ENCODE peak calls at places on chromosomes 4 and X, in ten cellular contexts. One of them, this sample, is unnamed.

GRCh38 chr4:39908284-39908683 is 69.4 kb downstream of the PDS5A start:
- DNase-seq in GM12891: no peak
- DNase-seq in stomach: no peak
- DNase-seq in tibial nerve: no peak
- DNase-seq in uterus: no peak
- DNase-seq in IMR-90: peak
- DNase-seq in suprapubic skin: no peak
- DNase-seq in breast epithelium: no peak
- DNase-seq in prostate gland: no peak
- DNase-seq in gastrocnemius medialis: no peak
- DNase-seq in this sample: no peak

GRCh38 chr4:128459547-128459946 is 171.9 kb upstream of the PGRMC2 start:
- DNase-seq in GM12891: no peak
- DNase-seq in stomach: no peak
- DNase-seq in tibial nerve: no peak
- DNase-seq in uterus: no peak
- DNase-seq in IMR-90: no peak
- DNase-seq in suprapubic skin: no peak
- DNase-seq in breast epithelium: no peak
- DNase-seq in prostate gland: no peak
- DNase-seq in gastrocnemius medialis: no peak
- DNase-seq in this sample: no peak

GRCh38 chr4:149553959-149554520 is 261.6 kb downstream of the IQCM start:
- DNase-seq in GM12891: no peak
- DNase-seq in stomach: no peak
- DNase-seq in tibial nerve: no peak
- DNase-seq in uterus: no peak
- DNase-seq in IMR-90: no peak
- DNase-seq in suprapubic skin: no peak
- DNase-seq in breast epithelium: no peak
- DNase-seq in prostate gland: no peak
- DNase-seq in gastrocnemius medialis: no peak
- DNase-seq in this sample: no peak

GRCh38 chrX:71117358-71117757 is 1.0 kb upstream of the MED12 start:
- DNase-seq in GM12891: no peak
- DNase-seq in stomach: no peak
- DNase-seq in tibial nerve: no peak
- DNase-seq in uterus: no peak
- DNase-seq in IMR-90: no peak
- DNase-seq in suprapubic skin: no peak
- DNase-seq in breast epithelium: no peak
- DNase-seq in prostate gland: no peak
- DNase-seq in gastrocnemius medialis: no peak
- DNase-seq in this sample: no peak

GRCh38 chrX:14529288-14529989 is at the start of gene GLRA2:
- DNase-seq in GM12891: no peak
- DNase-seq in stomach: no peak
- DNase-seq in tibial nerve: no peak
- DNase-seq in uterus: no peak
- DNase-seq in IMR-90: peak
- DNase-seq in suprapubic skin: no peak
- DNase-seq in breast epithelium: no peak
- DNase-seq in prostate gland: no peak
- DNase-seq in gastrocnemius medialis: no peak
- DNase-seq in this sample: no peak

GRCh38 chr4:156931267-156931666 is 40.3 kb downstream of the PDGFC start:
- DNase-seq in GM12891: no peak
- DNase-seq in stomach: no peak
- DNase-seq in tibial nerve: no peak
- DNase-seq in uterus: no peak
- DNase-seq in IMR-90: peak
- DNase-seq in suprapubic skin: no peak
- DNase-seq in breast epithelium: no peak
- DNase-seq in prostate gland: peak
- DNase-seq in gastrocnemius medialis: peak
- DNase-seq in this sample: no peak

GRCh38 chr4:145681956-145682355 is 2.0 kb downstream of the C4orf51 start:
- DNase-seq in GM12891: no peak
- DNase-seq in stomach: no peak
- DNase-seq in tibial nerve: no peak
- DNase-seq in uterus: no peak
- DNase-seq in IMR-90: peak
- DNase-seq in suprapubic skin: no peak
- DNase-seq in breast epithelium: no peak
- DNase-seq in prostate gland: no peak
- DNase-seq in gastrocnemius medialis: no peak
- DNase-seq in this sample: no peak

GRCh38 chr4:8507251-8507570 is 66.6 kb downstream of the TRMT44 start:
- DNase-seq in GM12891: no peak
- DNase-seq in stomach: no peak
- DNase-seq in tibial nerve: no peak
- DNase-seq in uterus: no peak
- DNase-seq in IMR-90: no peak
- DNase-seq in suprapubic skin: no peak
- DNase-seq in breast epithelium: no peak
- DNase-seq in prostate gland: no peak
- DNase-seq in gastrocnemius medialis: no peak
- DNase-seq in this sample: no peak

GRCh38 chr4:336099-336892 is 1.3 kb upstream of the ZNF141 start:
- DNase-seq in GM12891: peak
- DNase-seq in stomach: no peak
- DNase-seq in tibial nerve: no peak
- DNase-seq in uterus: peak
- DNase-seq in IMR-90: no peak
- DNase-seq in suprapubic skin: no peak
- DNase-seq in breast epithelium: no peak
- DNase-seq in prostate gland: no peak
- DNase-seq in gastrocnemius medialis: no peak
- DNase-seq in this sample: no peak

GRCh38 chr4:24802648-24803047 is 7.3 kb downstream of the SOD3 start:
- DNase-seq in GM12891: no peak
- DNase-seq in stomach: no peak
- DNase-seq in tibial nerve: no peak
- DNase-seq in uterus: no peak
- DNase-seq in IMR-90: no peak
- DNase-seq in suprapubic skin: peak
- DNase-seq in breast epithelium: no peak
- DNase-seq in prostate gland: no peak
- DNase-seq in gastrocnemius medialis: no peak
- DNase-seq in this sample: peak

GRCh38 chr4:153684182-153685073 is at the start of gene TLR2:
- DNase-seq in GM12891: peak
- DNase-seq in stomach: peak
- DNase-seq in tibial nerve: peak
- DNase-seq in uterus: peak
- DNase-seq in IMR-90: no peak
- DNase-seq in suprapubic skin: peak
- DNase-seq in breast epithelium: peak
- DNase-seq in prostate gland: peak
- DNase-seq in gastrocnemius medialis: peak
- DNase-seq in this sample: no peak

GRCh38 chrX:88560673-88561330 is 186.2 kb upstream of the CPXCR1 start:
- DNase-seq in GM12891: no peak
- DNase-seq in stomach: no peak
- DNase-seq in tibial nerve: no peak
- DNase-seq in uterus: no peak
- DNase-seq in IMR-90: no peak
- DNase-seq in suprapubic skin: no peak
- DNase-seq in breast epithelium: no peak
- DNase-seq in prostate gland: no peak
- DNase-seq in gastrocnemius medialis: no peak
- DNase-seq in this sample: no peak

GRCh38 chr4:138636791-138637190 is 378.8 kb upstream of the NOCT start:
- DNase-seq in GM12891: no peak
- DNase-seq in stomach: no peak
- DNase-seq in tibial nerve: no peak
- DNase-seq in uterus: no peak
- DNase-seq in IMR-90: no peak
- DNase-seq in suprapubic skin: no peak
- DNase-seq in breast epithelium: no peak
- DNase-seq in prostate gland: no peak
- DNase-seq in gastrocnemius medialis: no peak
- DNase-seq in this sample: no peak

GRCh38 chr4:86359944-86360478 is at the start of gene MAPK10:
- DNase-seq in GM12891: peak
- DNase-seq in stomach: peak
- DNase-seq in tibial nerve: peak
- DNase-seq in uterus: peak
- DNase-seq in IMR-90: peak
- DNase-seq in suprapubic skin: no peak
- DNase-seq in breast epithelium: no peak
- DNase-seq in prostate gland: peak
- DNase-seq in gastrocnemius medialis: peak
- DNase-seq in this sample: peak

GRCh38 chr4:48687313-48687712 is 92.8 kb downstream of the FRYL start:
- DNase-seq in GM12891: no peak
- DNase-seq in stomach: no peak
- DNase-seq in tibial nerve: no peak
- DNase-seq in uterus: no peak
- DNase-seq in IMR-90: no peak
- DNase-seq in suprapubic skin: no peak
- DNase-seq in breast epithelium: no peak
- DNase-seq in prostate gland: no peak
- DNase-seq in gastrocnemius medialis: no peak
- DNase-seq in this sample: no peak

GRCh38 chrX:40176256-40176978 is 78.7 kb upstream of the BCOR start:
- DNase-seq in GM12891: no peak
- DNase-seq in stomach: peak
- DNase-seq in tibial nerve: no peak
- DNase-seq in uterus: peak
- DNase-seq in IMR-90: no peak
- DNase-seq in suprapubic skin: no peak
- DNase-seq in breast epithelium: no peak
- DNase-seq in prostate gland: peak
- DNase-seq in gastrocnemius medialis: peak
- DNase-seq in this sample: no peak

DNA sequence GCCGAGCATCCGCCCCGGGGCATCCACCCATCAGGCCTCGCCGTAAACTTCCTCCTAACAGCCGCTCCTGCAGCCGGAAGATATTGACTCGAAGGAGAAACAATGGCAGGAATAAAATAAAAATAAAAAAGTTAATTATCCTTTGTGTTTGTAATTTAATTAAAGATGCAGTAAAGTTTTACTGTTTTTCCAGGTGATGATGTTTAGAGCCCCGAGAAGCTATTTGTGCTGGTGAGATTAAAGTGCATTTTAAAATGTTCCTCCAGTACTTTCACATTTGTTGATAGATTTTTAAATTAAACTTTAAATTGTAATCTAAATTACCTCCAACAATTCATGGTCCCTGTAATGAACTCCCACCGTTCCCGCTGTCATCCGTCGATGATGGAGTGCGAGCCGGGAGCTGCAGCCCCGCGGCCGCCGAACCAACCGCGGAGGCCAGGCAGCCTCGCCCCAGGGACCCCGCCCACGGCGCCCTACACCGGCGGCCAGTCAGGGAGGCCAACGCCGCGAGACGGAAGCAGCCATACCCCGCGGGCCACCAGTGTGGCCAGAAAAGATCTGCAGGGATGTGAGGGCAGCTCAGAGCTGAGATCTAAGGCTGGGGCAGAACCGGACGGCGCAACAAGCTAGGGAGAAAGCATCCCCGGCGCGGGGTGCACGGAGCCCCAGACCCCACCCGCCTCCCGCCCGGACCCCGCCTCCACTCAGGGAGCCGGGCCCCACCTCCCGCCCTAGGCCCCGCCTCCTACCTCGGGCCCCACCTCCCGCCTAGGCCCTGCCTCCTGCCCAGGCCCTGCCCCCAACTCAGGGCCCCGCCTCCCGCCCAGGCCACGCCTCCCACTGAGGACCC is 104.1 kb downstream of the FAM53A start:
- DNase-seq in GM12891: no peak
- DNase-seq in stomach: peak
- DNase-seq in tibial nerve: peak
- DNase-seq in uterus: no peak
- DNase-seq in IMR-90: no peak
- DNase-seq in suprapubic skin: peak
- DNase-seq in breast epithelium: no peak
- DNase-seq in prostate gland: peak
- DNase-seq in gastrocnemius medialis: peak
- DNase-seq in this sample: no peak
- TF ChIP-seq POLR2A in GM12891: no peak
- TF ChIP-seq POLR2A in stomach: no peak
- TF ChIP-seq POLR2A in tibial nerve: no peak
- TF ChIP-seq POLR2A in uterus: peak
- TF ChIP-seq POLR2A in IMR-90: no peak
- TF ChIP-seq POLR2A in suprapubic skin: no peak
- TF ChIP-seq POLR2A in breast epithelium: peak
- TF ChIP-seq POLR2A in prostate gland: peak
- TF ChIP-seq POLR2A in gastrocnemius medialis: peak
- TF ChIP-seq POLR2A in this sample: no peak

GRCh38 chrX:107000013-107000515 is at the start of gene MORC4:
- DNase-seq in GM12891: peak
- DNase-seq in stomach: peak
- DNase-seq in tibial nerve: peak
- DNase-seq in uterus: peak
- DNase-seq in IMR-90: peak
- DNase-seq in suprapubic skin: peak
- DNase-seq in breast epithelium: peak
- DNase-seq in prostate gland: peak
- DNase-seq in gastrocnemius medialis: peak
- DNase-seq in this sample: peak
- TF ChIP-seq POLR2A in GM12891: no peak
- TF ChIP-seq POLR2A in stomach: no peak
- TF ChIP-seq POLR2A in tibial nerve: peak
- TF ChIP-seq POLR2A in uterus: no peak
- TF ChIP-seq POLR2A in IMR-90: peak
- TF ChIP-seq POLR2A in suprapubic skin: no peak
- TF ChIP-seq POLR2A in breast epithelium: no peak
- TF ChIP-seq POLR2A in prostate gland: peak
- TF ChIP-seq POLR2A in gastrocnemius medialis: peak
- TF ChIP-seq POLR2A in this sample: peak

GRCh38 chr4:26857278-26858034 is 3.2 kb upstream of the STIM2 start:
- DNase-seq in GM12891: peak
- DNase-seq in stomach: peak
- DNase-seq in tibial nerve: peak
- DNase-seq in uterus: peak
- DNase-seq in IMR-90: peak
- DNase-seq in suprapubic skin: peak
- DNase-seq in breast epithelium: peak
- DNase-seq in prostate gland: peak
- DNase-seq in gastrocnemius medialis: peak
- DNase-seq in this sample: no peak
- TF ChIP-seq POLR2A in GM12891: peak
- TF ChIP-seq POLR2A in stomach: no peak
- TF ChIP-seq POLR2A in tibial nerve: peak
- TF ChIP-seq POLR2A in uterus: peak
- TF ChIP-seq POLR2A in IMR-90: no peak
- TF ChIP-seq POLR2A in suprapubic skin: no peak
- TF ChIP-seq POLR2A in breast epithelium: no peak
- TF ChIP-seq POLR2A in prostate gland: peak
- TF ChIP-seq POLR2A in gastrocnemius medialis: peak
- TF ChIP-seq POLR2A in this sample: peak

DNA sequence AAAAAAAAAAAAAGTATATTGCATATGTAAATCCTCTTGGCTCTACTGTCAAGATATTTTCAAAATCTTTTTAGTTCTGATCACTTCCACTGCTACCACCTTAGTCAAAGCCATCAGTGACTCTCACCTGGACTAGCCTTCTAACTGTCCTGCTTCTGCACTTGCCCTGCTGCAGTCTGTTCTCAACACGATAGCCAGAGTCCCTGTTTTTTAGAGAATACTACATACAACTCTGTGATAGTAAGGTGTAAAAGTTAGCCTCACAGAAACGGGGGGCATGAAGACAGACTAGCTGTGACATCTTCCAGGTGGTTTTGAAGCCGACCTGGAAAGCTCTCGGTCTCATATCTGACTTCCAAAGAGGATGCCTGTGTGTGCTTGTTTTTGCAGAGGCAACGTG is 24.6 kb downstream of the EIF2S3 start:
- DNase-seq in GM12891: no peak
- DNase-seq in stomach: no peak
- DNase-seq in tibial nerve: no peak
- DNase-seq in uterus: no peak
- DNase-seq in IMR-90: no peak
- DNase-seq in suprapubic skin: no peak
- DNase-seq in breast epithelium: no peak
- DNase-seq in prostate gland: no peak
- DNase-seq in gastrocnemius medialis: no peak
- DNase-seq in this sample: no peak
- TF ChIP-seq POLR2A in GM12891: peak
- TF ChIP-seq POLR2A in stomach: no peak
- TF ChIP-seq POLR2A in tibial nerve: no peak
- TF ChIP-seq POLR2A in uterus: no peak
- TF ChIP-seq POLR2A in IMR-90: no peak
- TF ChIP-seq POLR2A in suprapubic skin: no peak
- TF ChIP-seq POLR2A in breast epithelium: no peak
- TF ChIP-seq POLR2A in prostate gland: no peak
- TF ChIP-seq POLR2A in gastrocnemius medialis: no peak
- TF ChIP-seq POLR2A in this sample: no peak